ENCODE peak calls at places on chromosomes 2 and 18, in seven cellular contexts. One of them, this sample, is unnamed.

GRCh38 chr2:16109821-16110310 is 169.5 kb downstream of the MYCN start:
- DNase-seq in activated T-helper 1 cell treated with anti-CD3 and anti-CD28 coated beads, Interleukin-12 subunit alpha, Interleukin-12 subunit beta, Interleukin-2, Interleukin-4 antibody, amounts not matched to agents 30 ng/mL and 10 ng/mL and 1 ng/mL, durations not matched to agents 14 hours and 24 hours and 36 hours: no peak
- DNase-seq in activated naive CD4-positive, alpha-beta T cell treated with anti-CD3 and anti-CD28 coated beads for 36 hours: no peak
- DNase-seq in K562: no peak
- DNase-seq in type B pancreatic cell: no peak
- DNase-seq in T-helper 17 cell: no peak
- DNase-seq in hepatocyte: no peak
- DNase-seq in this sample: no peak

GRCh38 chr2:88530081-88530480 is 77.6 kb upstream of the FOXI3 start:
- DNase-seq in hepatocyte: no peak
- DNase-seq in K562: no peak
- DNase-seq in activated naive CD4-positive, alpha-beta T cell treated with anti-CD3 and anti-CD28 coated beads for 36 hours: no peak
- DNase-seq in activated T-helper 1 cell treated with anti-CD3 and anti-CD28 coated beads, Interleukin-12 subunit alpha, Interleukin-12 subunit beta, Interleukin-2, Interleukin-4 antibody, amounts not matched to agents 30 ng/mL and 10 ng/mL and 1 ng/mL, durations not matched to agents 14 hours and 24 hours and 36 hours: no peak
- DNase-seq in T-helper 17 cell: no peak
- DNase-seq in type B pancreatic cell: no peak
- DNase-seq in this sample: no peak

GRCh38 chr18:13260927-13261471 is 42.4 kb downstream of the LDLRAD4 start:
- DNase-seq in hepatocyte: no peak
- DNase-seq in K562: no peak
- DNase-seq in type B pancreatic cell: no peak
- DNase-seq in activated naive CD4-positive, alpha-beta T cell treated with anti-CD3 and anti-CD28 coated beads for 36 hours: no peak
- DNase-seq in activated T-helper 1 cell treated with anti-CD3 and anti-CD28 coated beads, Interleukin-12 subunit alpha, Interleukin-12 subunit beta, Interleukin-2, Interleukin-4 antibody, amounts not matched to agents 30 ng/mL and 10 ng/mL and 1 ng/mL, durations not matched to agents 14 hours and 24 hours and 36 hours: no peak
- DNase-seq in T-helper 17 cell: no peak
- DNase-seq in this sample: no peak

GRCh38 chr2:133955174-133955573 is 298.7 kb upstream of the MGAT5 start:
- DNase-seq in activated naive CD4-positive, alpha-beta T cell treated with anti-CD3 and anti-CD28 coated beads for 36 hours: no peak
- DNase-seq in type B pancreatic cell: no peak
- DNase-seq in K562: no peak
- DNase-seq in activated T-helper 1 cell treated with anti-CD3 and anti-CD28 coated beads, Interleukin-12 subunit alpha, Interleukin-12 subunit beta, Interleukin-2, Interleukin-4 antibody, amounts not matched to agents 30 ng/mL and 10 ng/mL and 1 ng/mL, durations not matched to agents 14 hours and 24 hours and 36 hours: no peak
- DNase-seq in T-helper 17 cell: no peak
- DNase-seq in hepatocyte: no peak
- DNase-seq in this sample: no peak

GRCh38 chr2:201500534-201500933 is 49.0 kb downstream of the STRADB start:
- DNase-seq in T-helper 17 cell: no peak
- DNase-seq in K562: no peak
- DNase-seq in type B pancreatic cell: no peak
- DNase-seq in activated naive CD4-positive, alpha-beta T cell treated with anti-CD3 and anti-CD28 coated beads for 36 hours: no peak
- DNase-seq in hepatocyte: no peak
- DNase-seq in activated T-helper 1 cell treated with anti-CD3 and anti-CD28 coated beads, Interleukin-12 subunit alpha, Interleukin-12 subunit beta, Interleukin-2, Interleukin-4 antibody, amounts not matched to agents 30 ng/mL and 10 ng/mL and 1 ng/mL, durations not matched to agents 14 hours and 24 hours and 36 hours: no peak
- DNase-seq in this sample: peak; percentile 41

GRCh38 chr2:24076849-24077534 is 866 bp upstream of the SF3B6 start:
- DNase-seq in activated T-helper 1 cell treated with anti-CD3 and anti-CD28 coated beads, Interleukin-12 subunit alpha, Interleukin-12 subunit beta, Interleukin-2, Interleukin-4 antibody, amounts not matched to agents 30 ng/mL and 10 ng/mL and 1 ng/mL, durations not matched to agents 14 hours and 24 hours and 36 hours: no peak
- DNase-seq in type B pancreatic cell: no peak
- DNase-seq in K562: peak; percentile 12
- DNase-seq in T-helper 17 cell: no peak
- DNase-seq in activated naive CD4-positive, alpha-beta T cell treated with anti-CD3 and anti-CD28 coated beads for 36 hours: no peak
- DNase-seq in hepatocyte: peak; percentile 73
- DNase-seq in this sample: peak; percentile 16

GRCh38 chr18:3449702-3450357 is at the start of gene TGIF1:
- DNase-seq in activated T-helper 1 cell treated with anti-CD3 and anti-CD28 coated beads, Interleukin-12 subunit alpha, Interleukin-12 subunit beta, Interleukin-2, Interleukin-4 antibody, amounts not matched to agents 30 ng/mL and 10 ng/mL and 1 ng/mL, durations not matched to agents 14 hours and 24 hours and 36 hours: peak; percentile 12
- DNase-seq in activated naive CD4-positive, alpha-beta T cell treated with anti-CD3 and anti-CD28 coated beads for 36 hours: peak; percentile 44
- DNase-seq in hepatocyte: peak; percentile 93
- DNase-seq in K562: peak; percentile 85
- DNase-seq in type B pancreatic cell: peak; percentile 85
- DNase-seq in T-helper 17 cell: peak; percentile 20
- DNase-seq in this sample: peak; percentile 87

GRCh38 chr2:54601339-54601738 is 122.1 kb upstream of the EML6 start:
- DNase-seq in T-helper 17 cell: no peak
- DNase-seq in activated naive CD4-positive, alpha-beta T cell treated with anti-CD3 and anti-CD28 coated beads for 36 hours: no peak
- DNase-seq in hepatocyte: no peak
- DNase-seq in K562: no peak
- DNase-seq in type B pancreatic cell: no peak
- DNase-seq in activated T-helper 1 cell treated with anti-CD3 and anti-CD28 coated beads, Interleukin-12 subunit alpha, Interleukin-12 subunit beta, Interleukin-2, Interleukin-4 antibody, amounts not matched to agents 30 ng/mL and 10 ng/mL and 1 ng/mL, durations not matched to agents 14 hours and 24 hours and 36 hours: no peak
- DNase-seq in this sample: peak; percentile 50

GRCh38 chr18:55925772-55926171 is 337.8 kb upstream of the TCF4 start:
- DNase-seq in activated naive CD4-positive, alpha-beta T cell treated with anti-CD3 and anti-CD28 coated beads for 36 hours: no peak
- DNase-seq in type B pancreatic cell: no peak
- DNase-seq in K562: no peak
- DNase-seq in T-helper 17 cell: no peak
- DNase-seq in hepatocyte: no peak
- DNase-seq in activated T-helper 1 cell treated with anti-CD3 and anti-CD28 coated beads, Interleukin-12 subunit alpha, Interleukin-12 subunit beta, Interleukin-2, Interleukin-4 antibody, amounts not matched to agents 30 ng/mL and 10 ng/mL and 1 ng/mL, durations not matched to agents 14 hours and 24 hours and 36 hours: no peak
- DNase-seq in this sample: peak; percentile 70

GRCh38 chr2:10169581-10169980 is 47.0 kb downstream of the RRM2 start:
- DNase-seq in T-helper 17 cell: no peak
- DNase-seq in activated naive CD4-positive, alpha-beta T cell treated with anti-CD3 and anti-CD28 coated beads for 36 hours: no peak
- DNase-seq in hepatocyte: peak; percentile 8
- DNase-seq in K562: no peak
- DNase-seq in activated T-helper 1 cell treated with anti-CD3 and anti-CD28 coated beads, Interleukin-12 subunit alpha, Interleukin-12 subunit beta, Interleukin-2, Interleukin-4 antibody, amounts not matched to agents 30 ng/mL and 10 ng/mL and 1 ng/mL, durations not matched to agents 14 hours and 24 hours and 36 hours: no peak
- DNase-seq in type B pancreatic cell: no peak
- DNase-seq in this sample: no peak

GRCh38 chr2:230457073-230457768 is 41.2 kb downstream of the SP100 start:
- DNase-seq in activated T-helper 1 cell treated with anti-CD3 and anti-CD28 coated beads, Interleukin-12 subunit alpha, Interleukin-12 subunit beta, Interleukin-2, Interleukin-4 antibody, amounts not matched to agents 30 ng/mL and 10 ng/mL and 1 ng/mL, durations not matched to agents 14 hours and 24 hours and 36 hours: no peak
- DNase-seq in K562: no peak
- DNase-seq in T-helper 17 cell: no peak
- DNase-seq in hepatocyte: no peak
- DNase-seq in type B pancreatic cell: no peak
- DNase-seq in activated naive CD4-positive, alpha-beta T cell treated with anti-CD3 and anti-CD28 coated beads for 36 hours: peak; percentile 20
- DNase-seq in this sample: no peak

GRCh38 chr2:88683160-88684021 is 8.1 kb upstream of the RPIA start:
- DNase-seq in K562: peak; percentile 66
- DNase-seq in hepatocyte: no peak
- DNase-seq in T-helper 17 cell: no peak
- DNase-seq in type B pancreatic cell: no peak
- DNase-seq in activated T-helper 1 cell treated with anti-CD3 and anti-CD28 coated beads, Interleukin-12 subunit alpha, Interleukin-12 subunit beta, Interleukin-2, Interleukin-4 antibody, amounts not matched to agents 30 ng/mL and 10 ng/mL and 1 ng/mL, durations not matched to agents 14 hours and 24 hours and 36 hours: no peak
- DNase-seq in activated naive CD4-positive, alpha-beta T cell treated with anti-CD3 and anti-CD28 coated beads for 36 hours: no peak
- DNase-seq in this sample: no peak

GRCh38 chr2:204470178-204470620 is 75.1 kb upstream of the PARD3B start:
- DNase-seq in K562: no peak
- DNase-seq in activated T-helper 1 cell treated with anti-CD3 and anti-CD28 coated beads, Interleukin-12 subunit alpha, Interleukin-12 subunit beta, Interleukin-2, Interleukin-4 antibody, amounts not matched to agents 30 ng/mL and 10 ng/mL and 1 ng/mL, durations not matched to agents 14 hours and 24 hours and 36 hours: no peak
- DNase-seq in hepatocyte: no peak
- DNase-seq in T-helper 17 cell: no peak
- DNase-seq in type B pancreatic cell: no peak
- DNase-seq in activated naive CD4-positive, alpha-beta T cell treated with anti-CD3 and anti-CD28 coated beads for 36 hours: no peak
- DNase-seq in this sample: no peak

GRCh38 chr2:119873350-119874013 is 113.8 kb downstream of the PTPN4 start:
- DNase-seq in K562: peak; percentile 9
- DNase-seq in activated T-helper 1 cell treated with anti-CD3 and anti-CD28 coated beads, Interleukin-12 subunit alpha, Interleukin-12 subunit beta, Interleukin-2, Interleukin-4 antibody, amounts not matched to agents 30 ng/mL and 10 ng/mL and 1 ng/mL, durations not matched to agents 14 hours and 24 hours and 36 hours: no peak
- DNase-seq in T-helper 17 cell: no peak
- DNase-seq in activated naive CD4-positive, alpha-beta T cell treated with anti-CD3 and anti-CD28 coated beads for 36 hours: no peak
- DNase-seq in hepatocyte: peak; percentile 7
- DNase-seq in type B pancreatic cell: no peak
- DNase-seq in this sample: no peak

GRCh38 chr2:219570194-219570923 is 980 bp downstream of the OBSL1 start:
- DNase-seq in type B pancreatic cell: no peak
- DNase-seq in T-helper 17 cell: no peak
- DNase-seq in activated naive CD4-positive, alpha-beta T cell treated with anti-CD3 and anti-CD28 coated beads for 36 hours: no peak
- DNase-seq in activated T-helper 1 cell treated with anti-CD3 and anti-CD28 coated beads, Interleukin-12 subunit alpha, Interleukin-12 subunit beta, Interleukin-2, Interleukin-4 antibody, amounts not matched to agents 30 ng/mL and 10 ng/mL and 1 ng/mL, durations not matched to agents 14 hours and 24 hours and 36 hours: no peak
- DNase-seq in hepatocyte: peak; percentile 69
- DNase-seq in K562: peak; percentile 21
- DNase-seq in this sample: peak; percentile 35

GRCh38 chr2:116952254-116952653 is 862.2 kb upstream of the DDX18 start:
- DNase-seq in activated T-helper 1 cell treated with anti-CD3 and anti-CD28 coated beads, Interleukin-12 subunit alpha, Interleukin-12 subunit beta, Interleukin-2, Interleukin-4 antibody, amounts not matched to agents 30 ng/mL and 10 ng/mL and 1 ng/mL, durations not matched to agents 14 hours and 24 hours and 36 hours: no peak
- DNase-seq in hepatocyte: peak; percentile 29
- DNase-seq in T-helper 17 cell: no peak
- DNase-seq in type B pancreatic cell: no peak
- DNase-seq in activated naive CD4-positive, alpha-beta T cell treated with anti-CD3 and anti-CD28 coated beads for 36 hours: no peak
- DNase-seq in K562: no peak
- DNase-seq in this sample: no peak

GRCh38 chr2:119106301-119106897 is 52.2 kb downstream of the C1QL2 start:
- DNase-seq in T-helper 17 cell: no peak
- DNase-seq in type B pancreatic cell: peak; percentile 82
- DNase-seq in activated naive CD4-positive, alpha-beta T cell treated with anti-CD3 and anti-CD28 coated beads for 36 hours: peak; percentile 61
- DNase-seq in K562: peak; percentile 27
- DNase-seq in activated T-helper 1 cell treated with anti-CD3 and anti-CD28 coated beads, Interleukin-12 subunit alpha, Interleukin-12 subunit beta, Interleukin-2, Interleukin-4 antibody, amounts not matched to agents 30 ng/mL and 10 ng/mL and 1 ng/mL, durations not matched to agents 14 hours and 24 hours and 36 hours: peak; percentile 4
- DNase-seq in hepatocyte: peak; percentile 78
- DNase-seq in this sample: peak; percentile 15

GRCh38 chr2:185255566-185255965 is 483.0 kb upstream of the FSIP2 start:
- DNase-seq in T-helper 17 cell: no peak
- DNase-seq in activated T-helper 1 cell treated with anti-CD3 and anti-CD28 coated beads, Interleukin-12 subunit alpha, Interleukin-12 subunit beta, Interleukin-2, Interleukin-4 antibody, amounts not matched to agents 30 ng/mL and 10 ng/mL and 1 ng/mL, durations not matched to agents 14 hours and 24 hours and 36 hours: no peak
- DNase-seq in activated naive CD4-positive, alpha-beta T cell treated with anti-CD3 and anti-CD28 coated beads for 36 hours: no peak
- DNase-seq in K562: no peak
- DNase-seq in type B pancreatic cell: no peak
- DNase-seq in hepatocyte: peak; percentile 50
- DNase-seq in this sample: no peak

This sample was measured in AG10803.